ENCODE peak calls at places on chromosome 5, in six cellular contexts. R is aorta; L is activated CD8-positive, alpha-beta memory T cell treated with anti-CD3 and anti-CD28 coated beads for 1 hour; O is upper lobe of right lung; I is heart left ventricle; K is neural progenitor cell. V is an unnamed sample.

GRCh38 chr5:80204808-80205614 is 50.8 kb downstream of the SERINC5 start:
- DNase-seq in R (no peak), L (no peak), O (no peak), I (no peak), K (peak), V (peak)

GRCh38 chr5:115471674-115472073 is 72.9 kb downstream of the FEM1C start:
- DNase-seq in R (no peak), L (no peak), O (no peak), I (peak), K (no peak), V (no peak)

GRCh38 chr5:20678814-20679298 is 690.9 kb upstream of the CDH18 start:
- DNase-seq in R (no peak), L (no peak), O (no peak), I (no peak), K (no peak), V (no peak)

GRCh38 chr5:75663621-75664285 is 52.5 kb downstream of the ANKDD1B start:
- DNase-seq in R (no peak), L (no peak), O (no peak), I (no peak), K (peak), V (no peak)

GRCh38 chr5:176738851-176739250 is 71.5 kb upstream of the UNC5A start:
- DNase-seq in R (peak), L (no peak), O (peak), I (no peak), K (no peak), V (peak)

GRCh38 chr5:59099270-59099994 is 516.6 kb downstream of the RAB3C start:
- DNase-seq in R (no peak), L (no peak), O (no peak), I (no peak), K (no peak), V (no peak)

GRCh38 chr5:98573834-98574233 is 199.6 kb upstream of the RGMB start:
- DNase-seq in R (no peak), L (no peak), O (no peak), I (no peak), K (no peak), V (no peak)

GRCh38 chr5:53019320-53019719 is 30.2 kb downstream of the ITGA2 start:
- DNase-seq in R (no peak), L (no peak), O (no peak), I (no peak), K (no peak), V (no peak)

GRCh38 chr5:135376961-135377621 is 21.9 kb downstream of the MACROH2A1 start:
- DNase-seq in R (no peak), L (no peak), O (no peak), I (no peak), K (no peak), V (peak)

GRCh38 chr5:123090641-123091257 is 1.7 kb downstream of the PRDM6 start:
- DNase-seq in R (no peak), L (no peak), O (no peak), I (no peak), K (peak), V (peak)

GRCh38 chr5:137370511-137371071 is 128.5 kb downstream of the SPOCK1 start:
- DNase-seq in R (no peak), L (no peak), O (no peak), I (no peak), K (no peak), V (no peak)

GRCh38 chr5:140468188-140468587 is 66.6 kb downstream of the ANKHD1 start:
- DNase-seq in R (no peak), L (no peak), O (no peak), I (no peak), K (no peak), V (no peak)

GRCh38 chr5:32303755-32304120 is 9.0 kb downstream of the MTMR12 start:
- DNase-seq in R (no peak), L (no peak), O (no peak), I (no peak), K (no peak), V (no peak)

GRCh38 chr5:176954050-176954449 is 52.5 kb downstream of the UIMC1 start:
- DNase-seq in R (no peak), L (no peak), O (no peak), I (no peak), K (no peak), V (no peak)

V was measured in endodermal cell.